ENCODE peak calls at places on chromosomes 13 and 19, in five cellular contexts. R is H54, B is WTC11, K is neuronal stem cell, Q is lung. T is an unnamed sample.

GRCh38 chr13:84873951-84874350 is 925.3 kb downstream of the SLITRK6 start:
- DNase-seq in K (no peak), B (no peak), R (no peak), Q (no peak), T (no peak)

GRCh38 chr13:111858571-111858970 is 208.4 kb upstream of the SOX1 start:
- DNase-seq in R (no peak), K (no peak), B (no peak), Q (no peak), T (no peak)

GRCh38 chr13:73299787-73300186 is 241.0 kb downstream of the KLF5 start:
- DNase-seq in Q (no peak), R (no peak), B (no peak), K (no peak), T (no peak)

GRCh38 chr19:35133826-35134225 is 1.0 kb downstream of the LGI4 start:
- DNase-seq in R (no peak), K (no peak), B (no peak), Q (no peak), T (no peak)

GRCh38 chr13:79678100-79678499 is 197.1 kb downstream of the NDFIP2 start:
- DNase-seq in B (no peak), K (no peak), Q (no peak), R (no peak), T (no peak)

GRCh38 chr13:23134542-23134941 is 46.2 kb upstream of the SGCG start:
- DNase-seq in R (no peak), Q (no peak), K (no peak), B (no peak), T (no peak)

GRCh38 chr19:6587093-6587820 is 3.7 kb downstream of the CD70 start:
- DNase-seq in Q (no peak), R (no peak), B (peak), K (no peak), T (no peak)

GRCh38 chr13:26060366-26060765 is 8.6 kb upstream of the SHISA2 start:
- DNase-seq in K (no peak), Q (no peak), B (no peak), R (no peak), T (no peak)

GRCh38 chr13:109874921-109875454 is 88.6 kb upstream of the IRS2 start:
- DNase-seq in Q (no peak), K (no peak), B (no peak), R (no peak), T (no peak)

GRCh38 chr13:81017525-81018152 is 676.7 kb upstream of the SPRY2 start:
- DNase-seq in B (no peak), K (peak), Q (no peak), R (peak), T (peak)

GRCh38 chr19:8242212-8242821 is 33.1 kb downstream of the CERS4 start:
- DNase-seq in R (no peak), Q (no peak), B (no peak), K (no peak), T (no peak)